ENCODE peak calls at places on chromosomes 11 and 22, in seven cellular contexts. D is A549, R is Panc1, H is HL-60, I is HepG2, F is K562, V is HCT116. A is an unnamed sample.
A peak's percentile ranks its signal among the peaks of the same experiment; 100 is the strongest.

GRCh38 chr11:86099727-86100320 is 30.9 kb upstream of the PICALM start:
- DNase-seq in R (peak; percentile 30), D (no peak), V (no peak), H (no peak), F (no peak), I (peak; percentile 34), A (no peak)

GRCh38 chr11:95692526-95693270 is 96.9 kb downstream of the FAM76B start:
- DNase-seq in R (no peak), I (no peak), H (no peak), D (no peak), V (no peak), F (no peak), A (no peak)

GRCh38 chr11:126440792-126441514 is 85.5 kb downstream of the ST3GAL4 start:
- DNase-seq in V (peak; percentile 43), F (peak; percentile 87), I (peak; percentile 55), D (peak; percentile 79), R (peak; percentile 46), H (peak; percentile 82), A (no peak)

GRCh38 chr22:50341977-50342650 is 1.0 kb upstream of the PPP6R2 start:
- DNase-seq in R (peak; percentile 74), I (peak; percentile 83), H (peak; percentile 90), V (peak; percentile 70), D (peak; percentile 35), F (peak; percentile 89), A (no peak)

GRCh38 chr11:112538529-112538928 is 277.9 kb upstream of the PLET1 start:
- DNase-seq in F (no peak), D (no peak), H (no peak), R (no peak), I (no peak), V (no peak), A (no peak)

GRCh38 chr22:25736378-25737011 is 5.5 kb upstream of the MYO18B start:
- DNase-seq in R (no peak), I (no peak), H (peak; percentile 39), D (no peak), F (no peak), V (no peak), A (no peak)

GRCh38 chr22:25402501-25403283 is 161.8 kb upstream of the GRK3 start:
- DNase-seq in I (peak; percentile 95), D (no peak), F (peak; percentile 9), V (no peak), H (no peak), R (no peak), A (no peak)

GRCh38 chr22:22609271-22609670 is 35.1 kb upstream of the GGTLC2 start:
- DNase-seq in H (no peak), F (no peak), D (no peak), I (no peak), V (no peak), R (no peak), A (no peak)

GRCh38 chr11:78654866-78655265 is 80.2 kb upstream of the NARS2 start:
- DNase-seq in I (no peak), D (no peak), F (no peak), H (no peak), V (no peak), R (no peak), A (no peak)

GRCh38 chr11:12502041-12502440 is 124.7 kb downstream of the PARVA start:
- DNase-seq in R (no peak), F (no peak), D (no peak), V (no peak), H (no peak), I (no peak), A (no peak)

GRCh38 chr11:57410287-57410686 is 16.6 kb downstream of the SLC43A3 start:
- DNase-seq in V (no peak), I (no peak), D (no peak), H (no peak), R (no peak), F (no peak), A (no peak)

GRCh38 chr11:105611837-105612480 is 2.1 kb downstream of the GRIA4 start:
- DNase-seq in R (no peak), D (no peak), I (no peak), F (no peak), V (no peak), H (no peak), A (no peak)

GRCh38 chr11:2929511-2929879 is 275 bp upstream of the PHLDA2 start:
- DNase-seq in I (no peak), R (no peak), H (no peak), D (peak; percentile 89), V (peak; percentile 52), F (peak; percentile 74), A (no peak)

GRCh38 chr11:117039897-117040296 is 58.3 kb downstream of the SIK3 start:
- DNase-seq in D (no peak), H (no peak), I (no peak), V (no peak), F (peak; percentile 20), R (no peak), A (no peak)

GRCh38 chr11:1219836-1220810 is 2.7 kb upstream of the MUC5B start:
- DNase-seq in V (no peak), D (no peak), H (no peak), R (no peak), F (no peak), I (peak; percentile 69), A (no peak)

GRCh38 chr22:32413715-32414114 is 1.7 kb upstream of the RTCB start:
- DNase-seq in D (peak; percentile 10), V (peak; percentile 27), R (no peak), I (peak; percentile 24), F (peak; percentile 25), H (no peak), A (no peak)

GRCh38 chr11:75066061-75066460 is 30.6 kb downstream of the OR2AT4 start:
- DNase-seq in F (no peak), H (no peak), V (no peak), R (no peak), I (no peak), D (no peak), A (no peak)

GRCh38 chr11:43788394-43788793 is 92.2 kb upstream of the ALKBH3 start:
- DNase-seq in I (no peak), F (no peak), V (no peak), D (no peak), R (no peak), H (peak; percentile 91), A (no peak)

GRCh38 chr11:84476581-84476980 is 1150.6 kb downstream of the DLG2 start:
- DNase-seq in F (no peak), V (no peak), R (no peak), D (no peak), I (no peak), H (no peak), A (no peak)

GRCh38 chr11:19209617-19210016 is 7.8 kb upstream of the CSRP3 start:
- DNase-seq in I (no peak), R (no peak), F (no peak), V (no peak), H (no peak), D (no peak), A (no peak)

GRCh38 chr22:25076281-25076680 is 123.4 kb upstream of the CRYBB3 start:
- DNase-seq in V (no peak), F (no peak), H (no peak), R (no peak), I (no peak), D (no peak), A (no peak)

GRCh38 chr11:101523634-101524260 is 60.1 kb downstream of the TRPC6 start:
- DNase-seq in V (no peak), H (no peak), F (no peak), I (no peak), R (no peak), D (no peak), A (no peak)
- TF ChIP-seq REST in V (no peak), H (no peak), F (no peak), I (no peak), R (no peak), D (no peak), A (no peak)

DNA sequence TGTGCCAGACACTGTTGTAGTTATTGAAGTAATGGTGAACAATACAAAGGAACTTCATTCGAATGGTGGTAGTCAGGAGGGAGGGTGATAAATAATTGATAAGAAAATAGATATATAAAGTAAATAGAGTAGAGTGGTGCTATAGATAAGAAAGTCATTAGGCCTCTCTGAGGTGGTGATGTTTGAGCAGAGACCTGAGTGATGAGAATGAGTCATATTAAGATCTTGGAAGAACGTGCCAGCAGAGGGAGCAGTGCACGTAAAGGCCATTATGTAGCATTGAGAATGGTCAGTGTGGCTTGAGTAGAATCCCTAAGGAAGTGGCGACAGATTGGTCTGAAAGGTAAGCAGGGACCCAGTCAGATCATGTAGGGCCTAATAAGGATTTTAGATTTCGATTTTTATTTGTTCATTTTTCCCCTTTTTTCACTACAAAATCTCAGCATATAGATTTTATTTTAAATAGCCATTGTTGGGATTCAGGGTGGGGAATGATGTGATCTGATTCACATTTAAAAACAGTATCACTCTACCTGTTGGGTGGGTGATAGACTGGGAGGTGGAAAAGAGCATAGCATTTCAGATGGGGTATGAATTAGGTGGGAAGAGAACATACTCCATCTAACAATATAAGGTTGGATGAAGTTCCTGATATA is 44.7 kb downstream of the CCDC90B start:
- DNase-seq in I (peak; percentile 63), F (peak; percentile 81), H (peak; percentile 18), D (peak; percentile 64), V (peak; percentile 69), R (peak; percentile 51), A (no peak)
- TF ChIP-seq REST in I (no peak), F (no peak), H (no peak), D (no peak), V (no peak), R (no peak), A (no peak)

DNA sequence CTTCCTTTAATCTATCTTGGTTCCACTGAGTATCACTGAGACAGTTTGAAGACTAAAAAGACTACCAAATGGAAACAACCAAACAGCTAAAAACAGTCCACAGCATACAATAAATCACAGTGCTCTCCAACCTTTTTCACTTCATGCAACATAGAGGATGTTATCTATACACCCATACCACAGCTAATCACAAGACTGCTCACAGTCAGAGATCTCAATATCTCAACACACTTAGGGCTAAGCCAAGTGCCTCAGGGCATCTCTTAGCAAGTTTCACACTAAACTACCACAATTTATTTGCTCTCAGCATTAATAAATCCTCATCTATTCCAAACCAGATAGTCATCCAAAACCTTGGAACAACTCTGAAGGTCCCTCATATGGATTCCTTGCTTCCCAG is 129.4 kb downstream of the SBF2 start:
- DNase-seq in V (no peak), F (no peak), R (no peak), D (no peak), H (no peak), I (no peak), A (no peak)
- TF ChIP-seq REST in V (no peak), F (no peak), R (no peak), D (no peak), H (no peak), I (no peak), A (no peak)

DNA sequence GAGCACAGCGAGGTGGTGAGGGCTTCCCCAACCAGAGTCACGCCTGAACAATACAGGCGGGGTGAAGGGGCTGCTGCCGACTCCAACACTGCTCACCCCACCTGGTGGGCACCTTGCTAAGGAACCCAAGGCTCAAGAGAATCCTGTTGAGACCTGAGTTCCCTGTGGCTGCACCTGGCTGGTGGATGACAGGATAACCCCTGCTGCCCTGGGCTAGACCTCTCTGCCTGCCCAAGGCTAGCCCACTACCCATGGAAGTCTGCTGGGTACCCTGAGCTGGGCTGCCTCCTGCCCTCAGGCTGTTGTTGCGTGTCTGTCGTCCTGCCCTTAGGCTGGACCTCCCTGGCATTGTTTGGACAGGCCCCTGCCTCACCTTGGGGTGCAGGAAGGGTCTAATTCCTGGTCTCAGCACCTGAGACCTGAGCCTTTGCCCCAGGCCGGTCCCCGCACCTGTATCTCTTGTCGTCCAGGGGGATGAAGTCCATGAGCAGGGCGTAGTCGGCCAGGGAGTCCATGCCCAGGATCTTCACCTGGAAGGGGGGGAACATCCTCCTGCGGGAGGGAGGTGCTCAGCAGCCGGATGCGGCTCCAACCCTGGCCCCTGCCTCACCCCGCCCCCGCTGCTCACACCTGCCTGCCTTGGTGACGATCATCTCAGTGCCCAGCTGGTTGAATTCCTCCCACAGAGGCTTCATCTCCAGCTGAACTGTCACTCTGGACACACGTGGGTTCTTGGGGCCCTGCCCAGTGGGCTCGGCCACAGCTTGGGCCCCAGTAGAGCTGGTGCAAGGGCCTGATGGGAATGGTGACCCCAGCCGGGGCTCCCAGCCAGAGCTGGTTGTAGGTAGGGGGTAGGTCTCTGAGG is 4.9 kb upstream of the NUDT8 start:
- DNase-seq in R (no peak), H (no peak), I (no peak), D (no peak), V (no peak), F (no peak), A (no peak)
- TF ChIP-seq REST in R (no peak), H (no peak), I (no peak), D (no peak), V (no peak), F (no peak), A (no peak)

A was measured in GM12878.